ENCODE peak calls at places on chromosomes 7 and 10, in nine cellular contexts. One of them, this sample, is unnamed.

GRCh38 chr10:97188234-97188847 is 2.6 kb upstream of the SLIT1 start:
- DNase-seq in lung: no peak
- DNase-seq in aorta: peak; percentile 12
- DNase-seq in astrocyte: no peak
- DNase-seq in psoas muscle: no peak
- DNase-seq in A549: no peak
- DNase-seq in left lung: no peak
- DNase-seq in pancreas: no peak
- DNase-seq in cardiac fibroblast: no peak
- DNase-seq in this sample: no peak

GRCh38 chr7:2760098-2760889 is 72.3 kb downstream of the AMZ1 start:
- DNase-seq in lung: no peak
- DNase-seq in aorta: peak; percentile 74
- DNase-seq in astrocyte: no peak
- DNase-seq in psoas muscle: peak; percentile 80
- DNase-seq in A549: peak; percentile 87
- DNase-seq in left lung: peak; percentile 65
- DNase-seq in pancreas: no peak
- DNase-seq in cardiac fibroblast: peak; percentile 64
- DNase-seq in this sample: peak; percentile 75

GRCh38 chr7:7177044-7177517 is 5.3 kb upstream of the C1GALT1 start:
- DNase-seq in lung: no peak
- DNase-seq in aorta: no peak
- DNase-seq in astrocyte: peak; percentile 90
- DNase-seq in psoas muscle: no peak
- DNase-seq in A549: peak; percentile 88
- DNase-seq in left lung: no peak
- DNase-seq in pancreas: no peak
- DNase-seq in cardiac fibroblast: peak; percentile 58
- DNase-seq in this sample: peak; percentile 49

GRCh38 chr7:145848691-145849090 is 267.9 kb upstream of the CNTNAP2 start:
- DNase-seq in lung: no peak
- DNase-seq in aorta: no peak
- DNase-seq in astrocyte: no peak
- DNase-seq in psoas muscle: no peak
- DNase-seq in A549: peak; percentile 9
- DNase-seq in left lung: no peak
- DNase-seq in pancreas: no peak
- DNase-seq in cardiac fibroblast: no peak
- DNase-seq in this sample: no peak

GRCh38 chr10:102678842-102679289 is 34.6 kb downstream of the TRIM8 start:
- DNase-seq in lung: peak; percentile 68
- DNase-seq in aorta: peak; percentile 82
- DNase-seq in astrocyte: no peak
- DNase-seq in psoas muscle: peak; percentile 82
- DNase-seq in A549: peak; percentile 50
- DNase-seq in left lung: peak; percentile 94
- DNase-seq in pancreas: peak; percentile 89
- DNase-seq in cardiac fibroblast: peak; percentile 70
- DNase-seq in this sample: peak; percentile 81

GRCh38 chr7:82507976-82508677 is 64.5 kb upstream of the CACNA2D1 start:
- DNase-seq in lung: peak; percentile 33
- DNase-seq in aorta: no peak
- DNase-seq in astrocyte: no peak
- DNase-seq in psoas muscle: no peak
- DNase-seq in A549: no peak
- DNase-seq in left lung: peak; percentile 84
- DNase-seq in pancreas: peak; percentile 85
- DNase-seq in cardiac fibroblast: no peak
- DNase-seq in this sample: no peak

GRCh38 chr10:44051584-44052385 is 333.1 kb downstream of the CXCL12 start:
- DNase-seq in lung: no peak
- DNase-seq in aorta: no peak
- DNase-seq in astrocyte: peak; percentile 87
- DNase-seq in psoas muscle: no peak
- DNase-seq in A549: no peak
- DNase-seq in left lung: no peak
- DNase-seq in pancreas: no peak
- DNase-seq in cardiac fibroblast: peak; percentile 59
- DNase-seq in this sample: no peak

GRCh38 chr7:90994121-90994520 is 270.1 kb upstream of the FZD1 start:
- DNase-seq in lung: no peak
- DNase-seq in aorta: peak; percentile 28
- DNase-seq in astrocyte: no peak
- DNase-seq in psoas muscle: no peak
- DNase-seq in A549: no peak
- DNase-seq in left lung: no peak
- DNase-seq in pancreas: no peak
- DNase-seq in cardiac fibroblast: no peak
- DNase-seq in this sample: no peak

GRCh38 chr10:12186324-12186723 is 9.4 kb downstream of the NUDT5 start:
- DNase-seq in lung: no peak
- DNase-seq in aorta: no peak
- DNase-seq in astrocyte: no peak
- DNase-seq in psoas muscle: no peak
- DNase-seq in A549: no peak
- DNase-seq in left lung: no peak
- DNase-seq in pancreas: no peak
- DNase-seq in cardiac fibroblast: no peak
- DNase-seq in this sample: no peak

GRCh38 chr7:134693256-134693655 is 46.6 kb downstream of the BPGM start:
- DNase-seq in lung: no peak
- DNase-seq in aorta: peak; percentile 85
- DNase-seq in astrocyte: peak; percentile 96
- DNase-seq in psoas muscle: peak; percentile 69
- DNase-seq in A549: peak; percentile 29
- DNase-seq in left lung: no peak
- DNase-seq in pancreas: no peak
- DNase-seq in cardiac fibroblast: peak; percentile 83
- DNase-seq in this sample: peak; percentile 90

GRCh38 chr10:4686644-4686996 is 139.4 kb upstream of the AKR1E2 start:
- DNase-seq in lung: no peak
- DNase-seq in aorta: no peak
- DNase-seq in astrocyte: peak; percentile 99
- DNase-seq in psoas muscle: no peak
- DNase-seq in A549: peak; percentile 77
- DNase-seq in left lung: no peak
- DNase-seq in pancreas: no peak
- DNase-seq in cardiac fibroblast: peak; percentile 52
- DNase-seq in this sample: peak; percentile 29

GRCh38 chr7:157544980-157545680 is 208.3 kb downstream of the DNAJB6 start:
- DNase-seq in lung: no peak
- DNase-seq in aorta: no peak
- DNase-seq in astrocyte: no peak
- DNase-seq in psoas muscle: peak; percentile 18
- DNase-seq in A549: no peak
- DNase-seq in left lung: peak; percentile 55
- DNase-seq in pancreas: peak; percentile 20
- DNase-seq in cardiac fibroblast: no peak
- DNase-seq in this sample: no peak

GRCh38 chr10:23016636-23017035 is 78.7 kb upstream of the MSRB2 start:
- DNase-seq in lung: no peak
- DNase-seq in aorta: no peak
- DNase-seq in astrocyte: no peak
- DNase-seq in psoas muscle: no peak
- DNase-seq in A549: no peak
- DNase-seq in left lung: no peak
- DNase-seq in pancreas: no peak
- DNase-seq in cardiac fibroblast: no peak
- DNase-seq in this sample: no peak

GRCh38 chr7:80415522-80415921 is 96.3 kb downstream of the GNAT3 start:
- DNase-seq in lung: no peak
- DNase-seq in aorta: no peak
- DNase-seq in astrocyte: no peak
- DNase-seq in psoas muscle: no peak
- DNase-seq in A549: no peak
- DNase-seq in left lung: no peak
- DNase-seq in pancreas: no peak
- DNase-seq in cardiac fibroblast: no peak
- DNase-seq in this sample: no peak

GRCh38 chr7:55573234-55573504 is 867 bp upstream of the VOPP1 start:
- DNase-seq in lung: no peak
- DNase-seq in aorta: no peak
- DNase-seq in astrocyte: no peak
- DNase-seq in psoas muscle: no peak
- DNase-seq in A549: no peak
- DNase-seq in left lung: no peak
- DNase-seq in pancreas: no peak
- DNase-seq in cardiac fibroblast: no peak
- DNase-seq in this sample: no peak

GRCh38 chr7:138565451-138566114 is 105.5 kb downstream of the TRIM24 start:
- DNase-seq in lung: no peak
- DNase-seq in aorta: no peak
- DNase-seq in astrocyte: peak; percentile 71
- DNase-seq in psoas muscle: no peak
- DNase-seq in A549: peak; percentile 63
- DNase-seq in left lung: peak; percentile 49
- DNase-seq in pancreas: no peak
- DNase-seq in cardiac fibroblast: peak; percentile 91
- DNase-seq in this sample: peak; percentile 74
- H3K4me3 ChIP-seq in lung: no peak overlapping the region
- H3K4me3 ChIP-seq in aorta: no peak overlapping the region
- H3K4me3 ChIP-seq in astrocyte: no peak overlapping the region
- H3K4me3 ChIP-seq in psoas muscle: no peak overlapping the region
- H3K4me3 ChIP-seq in A549: no peak overlapping the region
- H3K4me3 ChIP-seq in left lung: no peak overlapping the region
- H3K4me3 ChIP-seq in pancreas: no peak overlapping the region
- H3K4me3 ChIP-seq in cardiac fibroblast: no peak overlapping the region
- H3K4me3 ChIP-seq in this sample: no peak overlapping the region

DNA sequence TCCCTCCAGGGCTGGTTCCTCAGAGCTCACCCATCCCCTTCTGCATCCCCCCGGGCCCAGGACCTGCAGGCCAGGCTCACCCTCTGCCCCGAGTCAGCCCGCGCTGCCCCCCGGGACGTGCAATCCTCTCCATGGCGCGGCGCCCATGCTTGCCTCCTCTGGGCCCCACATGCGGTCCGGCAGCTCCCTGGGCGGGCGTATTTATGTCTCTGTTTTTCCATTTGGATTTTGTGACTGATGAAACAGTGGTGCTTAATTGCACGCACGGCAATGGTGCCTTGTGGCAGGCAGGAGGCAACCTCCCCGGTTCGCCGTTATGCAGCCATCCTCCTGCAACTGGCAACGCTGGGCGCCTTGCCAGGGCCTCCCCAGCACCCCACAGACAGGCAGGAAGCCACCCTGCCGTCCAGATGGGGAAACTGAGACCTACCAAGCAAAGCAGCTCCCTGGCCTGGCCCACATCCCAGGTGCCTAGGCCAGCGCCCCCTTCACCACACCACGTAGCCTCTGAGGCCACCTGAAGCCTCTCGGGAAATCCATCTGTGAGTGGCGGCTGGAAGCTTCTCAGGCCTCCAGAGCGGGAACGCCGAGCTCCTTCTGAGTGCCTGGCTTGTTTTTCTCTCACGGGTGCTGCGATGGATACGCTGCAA is 58.5 kb downstream of the UNCX start:
- DNase-seq in lung: no peak
- DNase-seq in aorta: peak; percentile 37
- DNase-seq in astrocyte: no peak
- DNase-seq in psoas muscle: peak; percentile 46
- DNase-seq in A549: no peak
- DNase-seq in left lung: peak; percentile 76
- DNase-seq in pancreas: peak; percentile 66
- DNase-seq in cardiac fibroblast: peak; percentile 10
- DNase-seq in this sample: peak; percentile 2
- H3K4me3 ChIP-seq in lung: no peak overlapping the region
- H3K4me3 ChIP-seq in aorta: no peak overlapping the region
- H3K4me3 ChIP-seq in astrocyte: no peak overlapping the region
- H3K4me3 ChIP-seq in psoas muscle: no peak overlapping the region
- H3K4me3 ChIP-seq in A549: no peak overlapping the region
- H3K4me3 ChIP-seq in left lung: no peak overlapping the region
- H3K4me3 ChIP-seq in pancreas: no peak overlapping the region
- H3K4me3 ChIP-seq in cardiac fibroblast: no peak overlapping the region
- H3K4me3 ChIP-seq in this sample: no peak overlapping the region

DNA sequence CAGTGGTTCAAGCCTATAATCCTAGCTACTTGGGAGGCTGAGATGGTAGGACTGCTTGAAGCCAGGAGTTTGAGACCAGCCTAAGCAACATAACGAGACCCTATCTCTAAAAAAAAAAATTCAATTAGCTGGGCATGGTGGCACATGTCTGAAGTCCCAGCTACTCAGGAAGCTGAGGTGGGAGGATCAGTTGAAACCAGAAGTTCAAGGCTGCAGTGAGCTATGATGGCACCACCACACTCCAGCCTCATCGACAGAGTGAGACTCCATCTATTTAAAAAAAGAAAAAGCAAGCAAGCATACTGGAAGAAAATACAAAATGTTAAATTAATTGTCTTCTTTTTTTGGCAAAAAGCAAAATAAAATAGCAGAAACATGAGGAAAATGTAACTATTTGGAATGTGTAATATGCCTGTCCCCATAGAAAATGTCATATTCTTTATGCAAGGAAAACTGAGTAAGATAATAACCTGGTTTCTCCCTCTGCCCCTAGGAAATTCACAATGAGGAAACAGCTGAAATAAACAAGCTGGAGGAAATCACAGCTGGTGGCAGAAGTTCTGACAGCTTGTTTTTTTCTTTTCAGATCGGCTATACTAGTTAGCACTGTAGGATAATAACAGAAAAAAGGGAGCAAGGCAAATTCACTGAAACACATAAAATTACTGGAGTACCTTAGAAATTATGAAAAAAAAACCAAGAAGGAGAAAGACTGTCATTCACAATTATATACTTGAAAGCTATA is 48.5 kb downstream of the HERPUD2 start:
- DNase-seq in lung: no peak
- DNase-seq in aorta: no peak
- DNase-seq in astrocyte: no peak
- DNase-seq in psoas muscle: no peak
- DNase-seq in A549: no peak
- DNase-seq in left lung: no peak
- DNase-seq in pancreas: no peak
- DNase-seq in cardiac fibroblast: peak; percentile 31
- DNase-seq in this sample: peak; percentile 17
- H3K4me3 ChIP-seq in lung: no peak overlapping the region
- H3K4me3 ChIP-seq in aorta: no peak overlapping the region
- H3K4me3 ChIP-seq in astrocyte: no peak overlapping the region
- H3K4me3 ChIP-seq in psoas muscle: no peak overlapping the region
- H3K4me3 ChIP-seq in A549: no peak overlapping the region
- H3K4me3 ChIP-seq in left lung: no peak overlapping the region
- H3K4me3 ChIP-seq in pancreas: no peak overlapping the region
- H3K4me3 ChIP-seq in cardiac fibroblast: no peak overlapping the region
- H3K4me3 ChIP-seq in this sample: no peak overlapping the region

DNA sequence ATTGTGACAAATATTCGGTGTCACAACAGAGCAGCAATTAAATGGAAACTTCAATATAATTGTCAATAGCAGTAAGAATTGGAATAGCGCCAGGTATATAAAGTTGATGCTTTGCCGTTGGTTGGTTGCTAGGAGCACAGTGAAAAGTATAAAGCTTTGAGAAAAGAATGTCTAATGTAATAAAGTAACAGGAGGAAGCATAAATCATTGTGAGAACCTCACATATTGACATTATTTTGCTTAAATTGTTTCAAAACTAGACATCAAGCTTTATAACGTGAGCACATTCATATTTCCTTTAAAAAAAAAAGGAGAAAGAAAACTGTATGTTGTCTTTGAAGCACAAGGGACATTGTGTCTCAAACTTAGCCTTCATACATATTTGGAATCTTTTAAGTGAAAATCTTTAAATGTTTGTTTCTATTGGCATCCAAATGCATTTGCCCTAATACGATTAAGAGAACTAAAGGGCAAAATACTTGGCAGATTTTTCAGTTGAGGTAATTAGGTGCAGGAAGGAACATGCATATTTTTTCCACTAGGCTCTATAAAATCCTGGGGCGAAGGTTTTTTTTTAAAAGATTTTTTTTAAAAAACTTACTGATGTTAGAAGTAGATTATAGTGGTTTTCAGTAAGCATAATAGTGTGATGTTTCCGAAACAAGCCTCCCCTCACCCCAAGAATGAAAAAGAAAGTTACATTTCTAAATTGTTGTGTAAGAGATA is 92.3 kb downstream of the ARID5B start:
- DNase-seq in lung: no peak
- DNase-seq in aorta: no peak
- DNase-seq in astrocyte: peak; percentile 44
- DNase-seq in psoas muscle: no peak
- DNase-seq in A549: no peak
- DNase-seq in left lung: no peak
- DNase-seq in pancreas: no peak
- DNase-seq in cardiac fibroblast: peak; percentile 73
- DNase-seq in this sample: peak; percentile 55
- H3K4me3 ChIP-seq in lung: no peak overlapping the region
- H3K4me3 ChIP-seq in aorta: no peak overlapping the region
- H3K4me3 ChIP-seq in astrocyte: no peak overlapping the region
- H3K4me3 ChIP-seq in psoas muscle: peak overlapping the region; percentile 46
- H3K4me3 ChIP-seq in A549: no peak overlapping the region
- H3K4me3 ChIP-seq in left lung: no peak overlapping the region
- H3K4me3 ChIP-seq in pancreas: no peak overlapping the region
- H3K4me3 ChIP-seq in cardiac fibroblast: no peak overlapping the region
- H3K4me3 ChIP-seq in this sample: no peak overlapping the region

This sample was measured in fibroblast of villous mesenchyme.